ENCODE peak calls at places on chromosomes 4 and X, in four cellular contexts. Q is NCI-H510A treated with DMSO at 0.1 percent for 48 hours; T is CD4-positive, alpha-beta memory T cell; Y is nucleus accumbens. U is an unnamed sample.

GRCh38 chr4:55838356-55838755 is 15.1 kb upstream of the EXOC1 start:
- DNase-seq in Q (no peak), T (no peak), Y (no peak), U (no peak)

GRCh38 chrX:121389976-121390709 is 342.7 kb downstream of the GLUD2 start:
- DNase-seq in Q (no peak), T (no peak), Y (no peak), U (no peak)

GRCh38 chrX:124829930-124830329 is 483.6 kb downstream of the SH2D1A start:
- DNase-seq in Q (no peak), T (no peak), Y (no peak), U (no peak)

GRCh38 chr4:110778526-110778925 is 155.6 kb upstream of the PITX2 start:
- DNase-seq in Q (no peak), T (no peak), Y (no peak), U (no peak)

GRCh38 chr4:98262431-98262830 is 1.2 kb downstream of the RAP1GDS1 start:
- DNase-seq in Q (no peak), T (peak), Y (peak), U (no peak)

GRCh38 chr4:105343523-105343931 is 130.3 kb downstream of the PPA2 start:
- DNase-seq in Q (no peak), T (no peak), Y (no peak), U (no peak)

GRCh38 chrX:119726900-119727555 is 31.4 kb upstream of the SOWAHD start:
- DNase-seq in Q (no peak), T (peak), Y (no peak), U (no peak)

GRCh38 chrX:41332408-41332987 is 1.5 kb upstream of the DDX3X start:
- DNase-seq in Q (peak), T (no peak), Y (no peak), U (peak)

GRCh38 chr4:144509088-144509854 is 136.7 kb upstream of the HHIP start:
- DNase-seq in Q (no peak), T (no peak), Y (no peak), U (no peak)